ENCODE peak calls at places on chromosomes 7 and 10, in nine cellular contexts. U is mammary epithelial cell, N is PC-3, G is iPS DF 6.9, W is astrocyte, F is GM19239, S is tibial artery, J is HuH-7.5, B is fibroblast of villous mesenchyme. V is an unnamed sample.

GRCh38 chr10:132860527-132860926 is 74.6 kb upstream of the NKX6-2 start:
- DNase-seq in U (no peak), N (no peak), G (no peak), W (no peak), F (no peak), S (peak), J (no peak), B (no peak), V (peak)

GRCh38 chr10:110861930-110862677 is 9.6 kb upstream of the PDCD4 start:
- DNase-seq in U (peak), N (no peak), G (no peak), W (no peak), F (no peak), S (no peak), J (no peak), B (peak), V (no peak)

GRCh38 chr10:126640391-126640790 is 30.1 kb downstream of the C10orf90 start:
- DNase-seq in U (peak), N (peak), G (no peak), W (no peak), F (no peak), S (no peak), J (no peak), B (peak), V (no peak)

GRCh38 chr7:37173655-37174054 is 275.0 kb downstream of the ELMO1 start:
- DNase-seq in U (no peak), N (no peak), G (no peak), W (no peak), F (no peak), S (no peak), J (no peak), B (no peak), V (no peak)

GRCh38 chr10:69916133-69916532 is 114.4 kb downstream of the COL13A1 start:
- DNase-seq in U (no peak), N (peak), G (no peak), W (no peak), F (no peak), S (no peak), J (no peak), B (no peak), V (no peak)

GRCh38 chr10:92691042-92691590 is 1.4 kb downstream of the HHEX start:
- DNase-seq in U (no peak), N (no peak), G (peak), W (no peak), F (no peak), S (peak), J (no peak), B (no peak), V (peak)

GRCh38 chr7:155372782-155373358 is 75.2 kb downstream of the INSIG1 start:
- DNase-seq in U (no peak), N (no peak), G (no peak), W (no peak), F (no peak), S (no peak), J (no peak), B (no peak), V (no peak)

GRCh38 chr10:16816142-16816541 is 1.1 kb downstream of the RSU1 start:
- DNase-seq in U (no peak), N (peak), G (no peak), W (no peak), F (no peak), S (no peak), J (peak), B (peak), V (peak)